ENCODE peak calls at places on chromosome 19, in four cellular contexts. I, U, F and P are unnamed samples.

GRCh38 chr19:11538232-11539036 is at the start of gene CNN1:
- DNase-seq in F (peak; percentile 45), U (peak; percentile 79), I (peak; percentile 13), P (peak; percentile 63)

GRCh38 chr19:46862504-46862835 is 1.7 kb downstream of the ARHGAP35 start:
- DNase-seq in F (peak; percentile 23), U (no peak), I (no peak), P (peak; percentile 12)

GRCh38 chr19:49884109-49884508 is 6.6 kb downstream of the TBC1D17 start:
- DNase-seq in U (no peak), I (no peak), F (no peak), P (no peak)

GRCh38 chr19:10551698-10552301 is 8.1 kb downstream of the ATG4D start:
- DNase-seq in U (peak; percentile 41), F (peak; percentile 42), I (no peak), P (no peak)

GRCh38 chr19:6556480-6556879 is 25.7 kb downstream of the TNFSF9 start:
- DNase-seq in F (peak; percentile 66), U (no peak), I (no peak), P (no peak)

GRCh38 chr19:8638078-8638619 is 7.7 kb downstream of the NFILZ start:
- DNase-seq in U (no peak), I (no peak), F (peak; percentile 21), P (peak; percentile 76)

GRCh38 chr19:13834308-13834790 is 39.1 kb downstream of the ZSWIM4 start:
- DNase-seq in U (no peak), F (no peak), I (no peak), P (peak; percentile 51)

GRCh38 chr19:48844472-48844871 is 8.2 kb upstream of the HSD17B14 start:
- DNase-seq in I (no peak), U (no peak), F (peak; percentile 52), P (peak; percentile 29)

GRCh38 chr19:2611483-2612464 is 90.7 kb downstream of the GNG7 start:
- DNase-seq in U (no peak), F (no peak), I (no peak), P (no peak)
- TF ChIP-seq CTCF in U (peak; percentile 6), F (no peak), I (no peak), P (no peak)

GRCh38 chr19:29666634-29667389 is 1.6 kb downstream of the PLEKHF1 start:
- DNase-seq in U (peak; percentile 66), I (peak; percentile 70), F (peak; percentile 83), P (peak; percentile 88)

GRCh38 chr19:29667941-29668340 is 2.7 kb downstream of the PLEKHF1 start:
- DNase-seq in F (no peak), U (no peak), I (no peak), P (no peak)

GRCh38 chr19:29667390-29667783 is 2.1 kb downstream of the PLEKHF1 start:
- DNase-seq in I (no peak), F (no peak), U (no peak), P (no peak)

GRCh38 chr19:29670255-29670654 is 5.0 kb downstream of the PLEKHF1 start:
- DNase-seq in I (no peak), U (no peak), F (no peak), P (no peak)

DNA sequence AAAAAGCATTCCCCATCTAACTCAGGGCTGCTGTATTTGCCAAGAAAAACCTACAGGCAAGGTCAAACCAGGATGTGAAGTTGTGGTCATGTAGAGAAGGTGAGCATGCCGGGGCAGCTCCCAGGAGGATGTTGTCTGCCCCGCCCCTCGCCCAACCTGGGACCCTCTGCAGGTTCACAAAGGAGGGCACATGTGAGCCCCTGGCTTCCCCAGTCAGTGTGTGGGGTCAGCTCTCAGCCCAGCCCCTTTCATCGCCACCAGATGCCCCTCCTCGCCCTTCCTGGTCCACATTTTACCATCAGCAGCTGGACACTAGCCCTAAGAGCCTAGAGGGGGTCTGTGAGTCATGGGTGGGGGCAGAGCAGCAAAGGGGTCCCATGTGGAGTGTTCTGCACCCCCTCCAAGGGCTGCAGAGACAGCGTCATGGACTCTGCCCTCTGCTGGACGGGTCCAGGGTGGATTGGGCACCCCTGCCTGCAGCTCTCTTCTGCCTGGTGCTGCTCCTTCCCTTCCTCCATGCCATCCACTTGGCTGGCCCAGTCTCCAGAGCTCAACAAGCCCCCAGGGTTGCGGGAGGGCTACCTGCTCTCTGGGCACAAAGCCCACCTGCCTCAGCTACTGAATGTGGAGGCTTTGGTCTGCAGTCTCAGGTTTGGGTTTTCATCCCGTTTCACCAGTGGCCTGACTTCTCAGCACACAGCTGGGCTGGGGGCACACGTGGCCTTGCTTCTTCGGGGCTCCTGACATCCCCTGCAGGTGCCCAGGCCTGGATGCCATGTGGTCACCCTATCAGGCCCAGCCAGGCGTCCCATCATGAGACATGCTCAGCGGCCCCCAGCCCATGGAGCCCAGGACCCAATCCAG is 3.7 kb downstream of the PLEKHF1 start:
- DNase-seq in F (no peak), I (no peak), U (peak; percentile 41), P (no peak)
- TF ChIP-seq CTCF in F (peak; percentile 44), I (no peak), U (no peak), P (peak; percentile 32)

GRCh38 chr19:21626091-21626490 is 120.7 kb downstream of the ZNF429 start:
- DNase-seq in I (no peak), U (no peak), F (no peak), P (no peak)
- TF ChIP-seq CTCF in I (no peak), U (no peak), F (no peak), P (no peak)

GRCh38 chr19:3494559-3494958 is 5.9 kb downstream of the DOHH start:
- DNase-seq in U (no peak), I (no peak), F (no peak), P (no peak)
- TF ChIP-seq CTCF in U (no peak), I (no peak), F (no peak), P (no peak)

DNA sequence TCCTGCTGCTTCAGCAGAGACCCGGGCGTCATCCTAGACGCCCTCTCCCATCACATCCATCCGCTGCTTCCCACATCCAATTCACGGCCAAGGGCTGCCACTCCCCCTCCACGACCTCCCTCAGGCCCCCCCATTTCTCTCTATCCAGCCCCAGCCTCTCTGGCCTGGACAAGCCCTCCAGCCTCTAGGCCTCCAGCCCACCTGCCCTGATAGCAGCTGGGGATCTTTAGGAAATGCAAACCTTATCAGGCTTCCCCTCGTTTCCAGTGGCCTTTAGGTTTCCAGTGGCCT is 51.6 kb downstream of the PEPD start:
- DNase-seq in F (no peak), U (no peak), I (no peak), P (no peak)
- TF ChIP-seq CTCF in F (no peak), U (no peak), I (no peak), P (no peak)

DNA sequence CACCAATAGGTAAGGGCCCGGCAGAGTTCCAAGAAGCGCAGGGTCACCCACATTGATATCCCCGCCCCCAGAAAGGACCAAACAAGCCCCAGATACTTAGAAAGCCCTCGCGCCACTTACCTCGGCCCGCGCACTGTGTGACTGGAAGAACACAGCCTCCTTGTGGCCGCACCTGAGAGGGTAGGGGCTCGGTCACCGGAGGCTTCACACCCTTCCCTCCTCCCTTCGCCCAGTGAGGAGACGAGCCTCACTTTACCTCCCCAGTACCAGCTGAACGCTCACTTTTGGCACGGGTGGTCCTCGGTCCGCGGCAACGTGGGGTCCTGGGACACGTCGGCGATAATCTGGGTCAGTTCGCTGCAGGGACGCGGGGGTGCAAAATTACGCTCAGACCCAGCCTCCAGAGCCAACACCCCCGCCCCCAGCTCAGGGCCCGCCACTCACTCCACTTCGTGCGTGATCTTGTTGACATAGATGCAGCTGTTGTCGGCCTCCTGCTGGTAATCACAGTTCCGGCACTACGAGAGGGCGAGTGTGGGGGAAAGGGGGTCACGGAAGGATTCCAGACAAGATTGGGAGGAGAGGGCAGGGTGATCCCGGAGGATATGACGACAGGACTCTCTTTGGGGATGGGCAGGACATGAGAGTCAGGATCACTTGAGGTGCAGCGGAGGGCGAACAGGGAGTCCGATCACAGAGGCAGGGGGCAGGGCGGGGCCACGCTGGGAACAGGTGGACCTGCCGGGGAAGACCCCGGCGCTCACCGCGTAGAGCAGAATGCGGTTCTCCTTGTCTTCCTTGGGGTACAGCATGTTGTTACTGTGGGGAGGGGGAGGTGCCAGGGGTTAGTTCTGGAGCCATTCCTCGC is 546 bp downstream of the POLR2I start:
- DNase-seq in I (peak; percentile 22), F (peak; percentile 31), U (peak; percentile 51), P (no peak)
- TF ChIP-seq CTCF in I (no peak), F (no peak), U (no peak), P (peak; percentile 26)